ENCODE peak calls at places on chromosomes 11 and 22, in four cellular contexts. B is endodermal cell, O is ovary, Z is transverse colon. P is an unnamed sample.

GRCh38 chr22:46611189-46611588 is 9.0 kb upstream of the GRAMD4 start:
- DNase-seq in O (no peak), Z (no peak), B (no peak), P (no peak)

GRCh38 chr11:38169286-38169685 is 1571.2 kb upstream of the RAG2 start:
- DNase-seq in O (no peak), Z (no peak), B (no peak), P (peak)

GRCh38 chr22:26406118-26406517 is 22.9 kb upstream of the ASPHD2 start:
- DNase-seq in O (no peak), Z (no peak), B (no peak), P (peak)

GRCh38 chr22:35860087-35860733 is 142.5 kb downstream of the APOL5 start:
- DNase-seq in O (no peak), B (no peak), Z (no peak), P (no peak)

GRCh38 chr11:110715541-110715940 is 3.3 kb upstream of the ARHGAP20 start:
- DNase-seq in B (no peak), O (no peak), Z (no peak), P (peak)

GRCh38 chr22:39103431-39103830 is 6.4 kb downstream of the APOBEC3H start:
- DNase-seq in O (no peak), Z (no peak), B (no peak), P (no peak)

GRCh38 chr11:57640068-57640800 is 9.5 kb downstream of the YPEL4 start:
- DNase-seq in Z (no peak), B (peak), O (no peak), P (no peak)

GRCh38 chr11:114709960-114710359 is 31.6 kb downstream of the NXPE2 start:
- DNase-seq in Z (no peak), O (no peak), B (no peak), P (no peak)

GRCh38 chr22:46574993-46575914 is 37.8 kb upstream of the CELSR1 start:
- DNase-seq in B (peak), O (no peak), Z (peak), P (no peak)

GRCh38 chr11:69127091-69127850 is 28.5 kb upstream of the SMIM38 start:
- DNase-seq in Z (no peak), O (no peak), B (no peak), P (no peak)

GRCh38 chr22:44891791-44892190 is 118.0 kb downstream of the PHF21B start:
- DNase-seq in Z (no peak), B (peak), O (no peak), P (no peak)

GRCh38 chr11:14894657-14895598 is 2.9 kb upstream of the CYP2R1 start:
- DNase-seq in O (peak), Z (peak), B (no peak), P (no peak)

GRCh38 chr22:17369553-17370035 is 334 bp downstream of the CECR2 start:
- DNase-seq in O (peak), Z (peak), B (peak), P (peak)

GRCh38 chr11:71946144-71946571 is 17.3 kb downstream of the RNF121 start:
- DNase-seq in Z (no peak), O (no peak), B (no peak), P (peak)

GRCh38 chr11:102478660-102479245 is 26.2 kb upstream of the TMEM123 start:
- DNase-seq in B (no peak), Z (no peak), O (no peak), P (no peak)

GRCh38 chr11:107561688-107562087 is 3.8 kb downstream of the ALKBH8 start:
- DNase-seq in O (no peak), B (no peak), Z (no peak), P (peak)

GRCh38 chr11:75320046-75320618 is 31.3 kb downstream of the ARRB1 start:
- DNase-seq in Z (no peak), B (peak), O (peak), P (no peak)

GRCh38 chr11:72813740-72814138 is 472 bp upstream of the ATG16L2 start:
- DNase-seq in O (peak), Z (peak), B (no peak), P (peak)

GRCh38 chr11:108009497-108010360 is 1.0 kb downstream of the CUL5 start:
- DNase-seq in O (no peak), Z (no peak), B (no peak), P (peak)

GRCh38 chr11:126304457-126305072 is 705 bp downstream of the DCPS start:
- DNase-seq in B (no peak), Z (no peak), O (no peak), P (no peak)

GRCh38 chr11:126310229-126310991 is 6.5 kb downstream of the DCPS start:
- DNase-seq in O (peak), Z (peak), B (peak), P (peak)

GRCh38 chr11:126305699-126306098 is 1.8 kb downstream of the DCPS start:
- DNase-seq in B (no peak), Z (no peak), O (no peak), P (no peak)

GRCh38 chr11:126308271-126308671 is 4.4 kb downstream of the DCPS start:
- DNase-seq in Z (no peak), O (no peak), B (no peak), P (no peak)

DNA sequence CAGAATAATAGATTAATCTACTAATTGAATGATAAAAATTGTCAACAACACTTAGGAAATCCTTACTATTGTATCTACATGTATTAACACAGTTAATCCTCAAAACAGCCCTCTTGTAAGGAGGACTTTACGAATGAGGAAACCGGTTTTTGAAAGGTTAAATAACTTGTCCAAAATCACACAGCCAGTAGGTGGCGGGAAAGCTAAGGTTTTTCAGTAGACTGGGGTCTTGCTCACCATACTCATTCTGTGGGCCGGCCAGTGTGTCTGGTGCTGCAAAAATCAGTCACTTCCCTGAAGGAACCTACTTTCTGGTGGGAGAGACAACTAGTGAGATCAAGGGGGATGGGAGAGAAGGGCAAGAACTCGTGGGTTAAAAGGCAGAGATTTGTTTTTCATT is 3.8 kb downstream of the DCPS start:
- DNase-seq in O (peak), B (peak), Z (no peak), P (peak)
- TF ChIP-seq CTCF in O (no peak), B (peak), Z (no peak), P (peak)

GRCh38 chr11:76598426-76598839 is 72.1 kb downstream of the LRRC32 start:
- DNase-seq in B (peak), O (peak), Z (no peak), P (peak)
- TF ChIP-seq CTCF in B (peak), O (no peak), Z (no peak), P (peak)

GRCh38 chr11:27520226-27520625 is 13.7 kb upstream of the LIN7C start:
- DNase-seq in B (no peak), O (no peak), Z (no peak), P (no peak)

GRCh38 chr11:27518522-27518921 is 12.0 kb upstream of the LIN7C start:
- DNase-seq in O (no peak), Z (no peak), B (no peak), P (no peak)

GRCh38 chr11:27528711-27529110 is 22.1 kb upstream of the LIN7C start:
- DNase-seq in O (no peak), B (no peak), Z (no peak), P (no peak)

GRCh38 chr11:27525824-27526516 is 19.4 kb upstream of the LIN7C start:
- DNase-seq in B (no peak), Z (no peak), O (no peak), P (no peak)

GRCh38 chr11:27524155-27524554 is 17.6 kb upstream of the LIN7C start:
- DNase-seq in Z (no peak), B (peak), O (no peak), P (peak)
- TF ChIP-seq CTCF in Z (no peak), B (peak), O (no peak), P (no peak)

DNA sequence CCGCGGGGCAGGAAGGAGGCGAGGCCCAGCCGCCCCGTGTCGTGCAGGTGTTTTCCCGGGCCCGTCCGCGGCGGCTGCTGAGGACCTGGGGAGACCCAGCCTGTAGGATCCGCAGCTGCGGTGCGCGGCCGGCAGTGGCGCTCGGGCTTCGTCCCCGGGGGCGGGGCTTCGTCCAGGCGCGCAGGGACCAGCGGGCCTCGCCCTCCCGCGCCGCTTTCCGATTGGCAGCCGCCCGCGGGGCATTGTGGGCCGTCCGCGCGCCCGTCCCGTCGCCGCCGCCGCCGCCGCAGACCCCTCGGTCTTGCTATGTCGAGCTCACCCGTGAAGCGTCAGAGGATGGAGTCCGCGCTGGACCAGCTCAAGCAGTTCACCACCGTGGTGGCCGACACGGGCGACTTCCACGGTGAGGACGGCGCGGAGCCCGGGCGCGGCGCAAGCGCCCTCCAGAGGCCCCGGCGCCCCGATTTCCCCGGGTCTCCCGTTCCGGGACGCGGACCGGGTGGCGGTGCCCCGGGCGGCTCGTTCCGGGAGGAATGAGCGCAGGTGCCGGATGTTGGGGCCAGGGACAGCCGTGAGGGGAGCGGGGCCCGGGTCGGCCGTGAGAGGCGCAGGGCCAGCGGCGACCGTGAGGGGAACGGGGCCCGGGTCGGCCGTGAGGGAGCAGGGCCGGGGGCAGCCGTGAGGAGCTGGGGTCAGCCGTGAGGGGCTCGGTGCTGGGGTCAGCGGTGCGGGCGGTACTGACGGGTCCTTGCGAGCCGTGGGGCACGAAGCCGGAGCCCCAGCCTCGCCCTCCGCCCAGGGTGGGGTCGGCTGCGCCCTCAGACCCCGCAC is at the start of gene TALDO1:
- DNase-seq in O (peak), Z (peak), B (peak), P (peak)
- TF ChIP-seq CTCF in O (no peak), Z (peak), B (peak), P (peak)

GRCh38 chr11:24375896-24376295 is 121.0 kb upstream of the LUZP2 start:
- DNase-seq in B (no peak), Z (no peak), O (no peak), P (peak)

GRCh38 chr11:24375351-24375750 is 121.5 kb upstream of the LUZP2 start:
- DNase-seq in Z (no peak), B (no peak), O (no peak), P (no peak)

GRCh38 chr11:24372491-24372890 is 124.4 kb upstream of the LUZP2 start:
- DNase-seq in O (no peak), Z (no peak), B (no peak), P (no peak)

GRCh38 chr11:24373516-24373915 is 123.3 kb upstream of the LUZP2 start:
- DNase-seq in O (no peak), Z (no peak), B (no peak), P (peak)
- TF ChIP-seq CTCF in O (no peak), Z (no peak), B (no peak), P (no peak)